ENCODE peak calls at places on chromosomes 3 and 15, in eight cellular contexts. One of them, this sample, is unnamed.
A peak's percentile ranks its signal among the peaks of the same experiment; 100 is the strongest.

GRCh38 chr15:68674975-68675374 is 96.2 kb downstream of the CORO2B start:
- DNase-seq in stomach: no peak
- DNase-seq in AG04450: no peak
- DNase-seq in cardiac fibroblast: no peak
- DNase-seq in K562: no peak
- DNase-seq in brain microvascular endothelial cell: peak; percentile 27
- DNase-seq in psoas muscle: no peak
- DNase-seq in PC-3: no peak
- DNase-seq in this sample: no peak

GRCh38 chr3:51099794-51100542 is 285.1 kb upstream of the MANF start:
- DNase-seq in AG04450: peak; percentile 18
- DNase-seq in cardiac fibroblast: peak; percentile 71
- DNase-seq in stomach: peak; percentile 72
- DNase-seq in psoas muscle: no peak
- DNase-seq in K562: peak; percentile 41
- DNase-seq in brain microvascular endothelial cell: peak; percentile 54
- DNase-seq in PC-3: peak; percentile 79
- DNase-seq in this sample: peak; percentile 37

GRCh38 chr15:42490743-42491539 is at the start of gene ZNF106:
- DNase-seq in K562: peak; percentile 94
- DNase-seq in stomach: peak; percentile 85
- DNase-seq in psoas muscle: peak; percentile 87
- DNase-seq in AG04450: peak; percentile 72
- DNase-seq in cardiac fibroblast: peak; percentile 94
- DNase-seq in brain microvascular endothelial cell: peak; percentile 84
- DNase-seq in PC-3: peak; percentile 91
- DNase-seq in this sample: peak; percentile 81

GRCh38 chr3:57110214-57110613 is 49.8 kb downstream of the SPATA12 start:
- DNase-seq in brain microvascular endothelial cell: no peak
- DNase-seq in AG04450: no peak
- DNase-seq in psoas muscle: no peak
- DNase-seq in cardiac fibroblast: no peak
- DNase-seq in K562: no peak
- DNase-seq in stomach: no peak
- DNase-seq in PC-3: no peak
- DNase-seq in this sample: no peak

GRCh38 chr3:37608061-37608702 is 253.5 kb upstream of the CTDSPL start:
- DNase-seq in K562: no peak
- DNase-seq in PC-3: peak; percentile 94
- DNase-seq in brain microvascular endothelial cell: no peak
- DNase-seq in psoas muscle: no peak
- DNase-seq in AG04450: no peak
- DNase-seq in stomach: no peak
- DNase-seq in cardiac fibroblast: no peak
- DNase-seq in this sample: no peak

GRCh38 chr15:96326551-96327154 is 3.8 kb upstream of the NR2F2 start:
- DNase-seq in psoas muscle: peak; percentile 63
- DNase-seq in K562: peak; percentile 71
- DNase-seq in brain microvascular endothelial cell: peak; percentile 39
- DNase-seq in stomach: peak; percentile 61
- DNase-seq in cardiac fibroblast: peak; percentile 71
- DNase-seq in PC-3: peak; percentile 65
- DNase-seq in AG04450: no peak
- DNase-seq in this sample: no peak

GRCh38 chr3:89932882-89933281 is 825.5 kb downstream of the EPHA3 start:
- DNase-seq in K562: no peak
- DNase-seq in brain microvascular endothelial cell: no peak
- DNase-seq in psoas muscle: no peak
- DNase-seq in cardiac fibroblast: no peak
- DNase-seq in PC-3: no peak
- DNase-seq in AG04450: no peak
- DNase-seq in stomach: no peak
- DNase-seq in this sample: no peak

GRCh38 chr15:100710744-100711478 is 108.5 kb downstream of the ASB7 start:
- DNase-seq in AG04450: no peak
- DNase-seq in K562: no peak
- DNase-seq in brain microvascular endothelial cell: no peak
- DNase-seq in PC-3: no peak
- DNase-seq in cardiac fibroblast: no peak
- DNase-seq in psoas muscle: no peak
- DNase-seq in stomach: no peak
- DNase-seq in this sample: no peak

GRCh38 chr3:175103298-175103697 is 244.2 kb downstream of the NAALADL2 start:
- DNase-seq in K562: no peak
- DNase-seq in AG04450: no peak
- DNase-seq in cardiac fibroblast: no peak
- DNase-seq in PC-3: peak; percentile 17
- DNase-seq in brain microvascular endothelial cell: no peak
- DNase-seq in stomach: no peak
- DNase-seq in psoas muscle: no peak
- DNase-seq in this sample: no peak

GRCh38 chr3:181847276-181847675 is 135.6 kb downstream of the SOX2 start:
- DNase-seq in stomach: no peak
- DNase-seq in psoas muscle: no peak
- DNase-seq in PC-3: peak; percentile 35
- DNase-seq in AG04450: no peak
- DNase-seq in cardiac fibroblast: no peak
- DNase-seq in brain microvascular endothelial cell: no peak
- DNase-seq in K562: no peak
- DNase-seq in this sample: no peak

GRCh38 chr3:89038864-89039263 is 68.6 kb upstream of the EPHA3 start:
- DNase-seq in psoas muscle: no peak
- DNase-seq in cardiac fibroblast: no peak
- DNase-seq in stomach: no peak
- DNase-seq in K562: no peak
- DNase-seq in AG04450: no peak
- DNase-seq in PC-3: no peak
- DNase-seq in brain microvascular endothelial cell: no peak
- DNase-seq in this sample: no peak

GRCh38 chr3:86793786-86794185 is 197.2 kb downstream of the VGLL3 start:
- DNase-seq in psoas muscle: no peak
- DNase-seq in cardiac fibroblast: peak; percentile 93
- DNase-seq in AG04450: peak; percentile 93
- DNase-seq in PC-3: peak; percentile 96
- DNase-seq in brain microvascular endothelial cell: peak; percentile 88
- DNase-seq in K562: no peak
- DNase-seq in stomach: no peak
- DNase-seq in this sample: peak; percentile 92

GRCh38 chr15:84834227-84834955 is 17.2 kb downstream of the ALPK3 start:
- DNase-seq in stomach: no peak
- DNase-seq in brain microvascular endothelial cell: no peak
- DNase-seq in psoas muscle: no peak
- DNase-seq in AG04450: no peak
- DNase-seq in PC-3: no peak
- DNase-seq in cardiac fibroblast: no peak
- DNase-seq in K562: no peak
- DNase-seq in this sample: no peak

GRCh38 chr15:25091421-25092158 is 136.8 kb downstream of the SNRPN start:
- DNase-seq in cardiac fibroblast: no peak
- DNase-seq in AG04450: no peak
- DNase-seq in psoas muscle: no peak
- DNase-seq in brain microvascular endothelial cell: no peak
- DNase-seq in stomach: no peak
- DNase-seq in K562: no peak
- DNase-seq in PC-3: no peak
- DNase-seq in this sample: no peak

GRCh38 chr15:39621210-39621609 is 40.3 kb downstream of the THBS1 start:
- DNase-seq in cardiac fibroblast: peak; percentile 42
- DNase-seq in psoas muscle: no peak
- DNase-seq in PC-3: peak; percentile 45
- DNase-seq in stomach: no peak
- DNase-seq in K562: no peak
- DNase-seq in brain microvascular endothelial cell: no peak
- DNase-seq in AG04450: no peak
- DNase-seq in this sample: no peak

GRCh38 chr3:25592510-25592968 is 72.2 kb downstream of the TOP2B start:
- DNase-seq in cardiac fibroblast: peak; percentile 74
- DNase-seq in K562: peak; percentile 90
- DNase-seq in AG04450: no peak
- DNase-seq in brain microvascular endothelial cell: peak; percentile 90
- DNase-seq in psoas muscle: peak; percentile 43
- DNase-seq in PC-3: peak; percentile 31
- DNase-seq in stomach: no peak
- DNase-seq in this sample: no peak
- TF ChIP-seq CTCF in cardiac fibroblast: peak; percentile 50
- TF ChIP-seq CTCF in K562: peak; percentile 77
- TF ChIP-seq CTCF in AG04450: peak; percentile 38
- TF ChIP-seq CTCF in brain microvascular endothelial cell: peak; percentile 66
- TF ChIP-seq CTCF in psoas muscle: peak; percentile 22
- TF ChIP-seq CTCF in PC-3: no peak
- TF ChIP-seq CTCF in stomach: no peak
- TF ChIP-seq CTCF in this sample: no peak

GRCh38 chr3:30098656-30099454 is 507.5 kb upstream of the TGFBR2 start:
- DNase-seq in stomach: no peak
- DNase-seq in brain microvascular endothelial cell: peak; percentile 61
- DNase-seq in psoas muscle: no peak
- DNase-seq in K562: no peak
- DNase-seq in PC-3: peak; percentile 31
- DNase-seq in AG04450: no peak
- DNase-seq in cardiac fibroblast: peak; percentile 66
- DNase-seq in this sample: no peak
- H3K4me3 ChIP-seq in stomach: no peak overlapping the region
- H3K4me3 ChIP-seq in brain microvascular endothelial cell: no peak overlapping the region
- H3K4me3 ChIP-seq in psoas muscle: no peak overlapping the region
- H3K4me3 ChIP-seq in K562: no peak overlapping the region
- H3K4me3 ChIP-seq in PC-3: no peak overlapping the region
- H3K4me3 ChIP-seq in AG04450: no peak overlapping the region
- H3K4me3 ChIP-seq in cardiac fibroblast: no peak overlapping the region
- H3K4me3 ChIP-seq in this sample: no peak overlapping the region

DNA sequence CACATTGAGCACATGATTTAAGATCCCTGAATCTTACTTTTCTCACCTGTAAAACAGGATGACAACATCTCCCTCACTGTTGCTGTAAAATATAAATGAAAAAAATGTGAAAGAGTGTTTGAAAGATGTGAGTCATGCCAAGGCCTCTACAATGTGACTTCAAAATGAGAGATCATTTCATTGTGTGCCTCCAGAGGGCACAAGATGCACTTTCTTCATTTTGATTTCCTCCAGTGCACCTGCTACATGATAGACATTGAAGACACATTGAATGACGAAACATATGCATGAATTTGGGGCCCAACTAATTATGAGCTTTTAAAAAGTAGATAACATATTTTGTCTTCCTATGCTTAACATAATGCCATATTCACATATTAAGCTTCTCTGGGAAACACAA is 170.3 kb downstream of the MOBP start:
- DNase-seq in cardiac fibroblast: peak; percentile 29
- DNase-seq in AG04450: no peak
- DNase-seq in psoas muscle: no peak
- DNase-seq in K562: peak; percentile 51
- DNase-seq in PC-3: peak; percentile 61
- DNase-seq in brain microvascular endothelial cell: peak; percentile 32
- DNase-seq in stomach: no peak
- DNase-seq in this sample: no peak
- TF ChIP-seq CTCF in cardiac fibroblast: peak; percentile 28
- TF ChIP-seq CTCF in AG04450: peak; percentile 35
- TF ChIP-seq CTCF in psoas muscle: no peak
- TF ChIP-seq CTCF in K562: peak; percentile 34
- TF ChIP-seq CTCF in PC-3: peak; percentile 46
- TF ChIP-seq CTCF in brain microvascular endothelial cell: peak; percentile 46
- TF ChIP-seq CTCF in stomach: no peak
- TF ChIP-seq CTCF in this sample: no peak

DNA sequence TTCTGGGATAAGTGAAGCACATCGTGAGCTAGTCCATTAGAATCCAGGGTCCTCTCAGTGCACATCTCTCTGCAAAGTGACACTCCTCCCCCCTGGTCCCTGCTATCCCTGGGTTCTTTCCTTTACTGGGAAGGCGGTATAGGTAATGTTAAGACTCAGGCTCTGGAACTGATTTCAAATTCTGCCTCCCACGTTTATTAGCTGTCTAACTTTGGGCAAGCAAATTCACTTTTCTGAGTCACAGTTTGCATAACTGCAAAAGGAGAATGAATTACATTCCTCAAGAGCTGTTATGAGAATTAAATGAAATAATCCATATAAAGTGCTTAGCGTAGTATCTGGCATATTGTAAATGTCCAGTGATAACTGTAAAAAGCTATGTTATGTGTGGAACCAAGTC is 168.1 kb upstream of the LRRN1 start:
- DNase-seq in brain microvascular endothelial cell: no peak
- DNase-seq in cardiac fibroblast: peak; percentile 2
- DNase-seq in psoas muscle: no peak
- DNase-seq in AG04450: no peak
- DNase-seq in stomach: no peak
- DNase-seq in K562: no peak
- DNase-seq in PC-3: no peak
- DNase-seq in this sample: no peak
- H3K4me3 ChIP-seq in brain microvascular endothelial cell: no peak overlapping the region
- H3K4me3 ChIP-seq in cardiac fibroblast: no peak overlapping the region
- H3K4me3 ChIP-seq in psoas muscle: no peak overlapping the region
- H3K4me3 ChIP-seq in AG04450: no peak overlapping the region
- H3K4me3 ChIP-seq in stomach: no peak overlapping the region
- H3K4me3 ChIP-seq in K562: no peak overlapping the region
- H3K4me3 ChIP-seq in PC-3: no peak overlapping the region
- H3K4me3 ChIP-seq in this sample: no peak overlapping the region

GRCh38 chr3:72930754-72931153 is 42.9 kb downstream of the GXYLT2 start:
- DNase-seq in PC-3: no peak
- DNase-seq in K562: no peak
- DNase-seq in AG04450: no peak
- DNase-seq in cardiac fibroblast: no peak
- DNase-seq in stomach: no peak
- DNase-seq in brain microvascular endothelial cell: no peak
- DNase-seq in psoas muscle: no peak
- DNase-seq in this sample: no peak

GRCh38 chr3:72932416-72932815 is 44.6 kb downstream of the GXYLT2 start:
- DNase-seq in stomach: no peak
- DNase-seq in cardiac fibroblast: no peak
- DNase-seq in brain microvascular endothelial cell: no peak
- DNase-seq in psoas muscle: no peak
- DNase-seq in AG04450: no peak
- DNase-seq in PC-3: no peak
- DNase-seq in K562: no peak
- DNase-seq in this sample: no peak
- TF ChIP-seq CTCF in stomach: no peak
- TF ChIP-seq CTCF in cardiac fibroblast: no peak
- TF ChIP-seq CTCF in brain microvascular endothelial cell: no peak
- TF ChIP-seq CTCF in psoas muscle: no peak
- TF ChIP-seq CTCF in AG04450: no peak
- TF ChIP-seq CTCF in PC-3: no peak
- TF ChIP-seq CTCF in K562: no peak
- TF ChIP-seq CTCF in this sample: no peak

GRCh38 chr15:82647045-82647834 is at the start of gene CPEB1:
- DNase-seq in AG04450: no peak
- DNase-seq in brain microvascular endothelial cell: no peak
- DNase-seq in stomach: no peak
- DNase-seq in K562: peak; percentile 87
- DNase-seq in cardiac fibroblast: peak; percentile 47
- DNase-seq in PC-3: no peak
- DNase-seq in psoas muscle: peak; percentile 79
- DNase-seq in this sample: no peak
- H3K4me3 ChIP-seq in AG04450: peak within 1 kb of the TSS; percentile 50
- H3K4me3 ChIP-seq in brain microvascular endothelial cell: peak within 1 kb of the TSS; percentile 31
- H3K4me3 ChIP-seq in stomach: peak within 1 kb of the TSS; percentile 61
- H3K4me3 ChIP-seq in K562: peak within 1 kb of the TSS; percentile 44
- H3K4me3 ChIP-seq in cardiac fibroblast: peak within 1 kb of the TSS; percentile 32
- H3K4me3 ChIP-seq in PC-3: peak within 1 kb of the TSS; percentile 49
- H3K4me3 ChIP-seq in psoas muscle: peak within 1 kb of the TSS; percentile 72
- H3K4me3 ChIP-seq in this sample: peak within 1 kb of the TSS; percentile 29

GRCh38 chr15:64460737-64461576 is 579 bp downstream of the ZNF609 start:
- DNase-seq in PC-3: peak; percentile 65
- DNase-seq in cardiac fibroblast: peak; percentile 88
- DNase-seq in brain microvascular endothelial cell: peak; percentile 57
- DNase-seq in K562: peak; percentile 52
- DNase-seq in stomach: no peak
- DNase-seq in psoas muscle: peak; percentile 34
- DNase-seq in AG04450: peak; percentile 52
- DNase-seq in this sample: peak; percentile 55
- TF ChIP-seq CTCF in PC-3: no peak
- TF ChIP-seq CTCF in cardiac fibroblast: no peak
- TF ChIP-seq CTCF in brain microvascular endothelial cell: no peak
- TF ChIP-seq CTCF in K562: no peak
- TF ChIP-seq CTCF in stomach: no peak
- TF ChIP-seq CTCF in psoas muscle: no peak
- TF ChIP-seq CTCF in AG04450: peak; percentile 33
- TF ChIP-seq CTCF in this sample: no peak